ENCODE peak calls at places on chromosomes 13 and 19, in four cellular contexts. One of them, this sample, is unnamed. For H3K4me1, the result is how much of the 10 kb centered on the place peaks cover.

GRCh38 chr19:6427131-6427530 is 2.5 kb upstream of the KHSRP start:
- DNase-seq in CD8-positive, alpha-beta memory T cell: no peak
- DNase-seq in neuronal stem cell: no peak
- DNase-seq in aorta: no peak
- DNase-seq in this sample: no peak

GRCh38 chr19:3982701-3983541 is 2.3 kb downstream of the EEF2 start:
- DNase-seq in CD8-positive, alpha-beta memory T cell: no peak
- DNase-seq in neuronal stem cell: no peak
- DNase-seq in aorta: no peak
- DNase-seq in this sample: no peak

GRCh38 chr13:97283888-97284287 is 61.8 kb downstream of the MBNL2 start:
- DNase-seq in CD8-positive, alpha-beta memory T cell: no peak
- DNase-seq in neuronal stem cell: no peak
- DNase-seq in aorta: no peak
- DNase-seq in this sample: no peak

GRCh38 chr13:70844391-70845108 is 736.3 kb upstream of the KLHL1 start:
- DNase-seq in CD8-positive, alpha-beta memory T cell: no peak
- DNase-seq in neuronal stem cell: no peak
- DNase-seq in aorta: no peak
- DNase-seq in this sample: no peak

GRCh38 chr13:112686987-112687386 is 2.9 kb upstream of the ATP11A start:
- DNase-seq in CD8-positive, alpha-beta memory T cell: no peak
- DNase-seq in neuronal stem cell: no peak
- DNase-seq in aorta: peak
- DNase-seq in this sample: no peak

GRCh38 chr13:94344126-94344863 is 135.2 kb downstream of the DCT start:
- DNase-seq in CD8-positive, alpha-beta memory T cell: no peak
- DNase-seq in neuronal stem cell: no peak
- DNase-seq in aorta: no peak
- DNase-seq in this sample: no peak

GRCh38 chr19:20247016-20247683 is 80.1 kb downstream of the ZNF486 start:
- DNase-seq in CD8-positive, alpha-beta memory T cell: no peak
- DNase-seq in neuronal stem cell: peak
- DNase-seq in aorta: no peak
- DNase-seq in this sample: no peak

GRCh38 chr13:66040506-66040905 is 1189.6 kb downstream of the PCDH9 start:
- DNase-seq in CD8-positive, alpha-beta memory T cell: no peak
- DNase-seq in neuronal stem cell: no peak
- DNase-seq in aorta: no peak
- DNase-seq in this sample: no peak

GRCh38 chr13:91346848-91347211 is 657 bp upstream of the MIR17HG start:
- DNase-seq in CD8-positive, alpha-beta memory T cell: peak
- DNase-seq in neuronal stem cell: peak
- DNase-seq in aorta: no peak
- DNase-seq in this sample: peak

GRCh38 chr19:34075661-34076091 is 96.6 kb upstream of the LSM14A start:
- DNase-seq in CD8-positive, alpha-beta memory T cell: no peak
- DNase-seq in neuronal stem cell: no peak
- DNase-seq in aorta: no peak
- DNase-seq in this sample: no peak

GRCh38 chr13:45564108-45564507 is 51.4 kb downstream of the ERICH6B start:
- DNase-seq in CD8-positive, alpha-beta memory T cell: no peak
- DNase-seq in neuronal stem cell: peak
- DNase-seq in aorta: no peak
- DNase-seq in this sample: no peak

GRCh38 chr19:1410136-1410786 is 2.9 kb downstream of the DAZAP1 start:
- DNase-seq in CD8-positive, alpha-beta memory T cell: no peak
- DNase-seq in neuronal stem cell: no peak
- DNase-seq in aorta: no peak
- DNase-seq in this sample: no peak

DNA sequence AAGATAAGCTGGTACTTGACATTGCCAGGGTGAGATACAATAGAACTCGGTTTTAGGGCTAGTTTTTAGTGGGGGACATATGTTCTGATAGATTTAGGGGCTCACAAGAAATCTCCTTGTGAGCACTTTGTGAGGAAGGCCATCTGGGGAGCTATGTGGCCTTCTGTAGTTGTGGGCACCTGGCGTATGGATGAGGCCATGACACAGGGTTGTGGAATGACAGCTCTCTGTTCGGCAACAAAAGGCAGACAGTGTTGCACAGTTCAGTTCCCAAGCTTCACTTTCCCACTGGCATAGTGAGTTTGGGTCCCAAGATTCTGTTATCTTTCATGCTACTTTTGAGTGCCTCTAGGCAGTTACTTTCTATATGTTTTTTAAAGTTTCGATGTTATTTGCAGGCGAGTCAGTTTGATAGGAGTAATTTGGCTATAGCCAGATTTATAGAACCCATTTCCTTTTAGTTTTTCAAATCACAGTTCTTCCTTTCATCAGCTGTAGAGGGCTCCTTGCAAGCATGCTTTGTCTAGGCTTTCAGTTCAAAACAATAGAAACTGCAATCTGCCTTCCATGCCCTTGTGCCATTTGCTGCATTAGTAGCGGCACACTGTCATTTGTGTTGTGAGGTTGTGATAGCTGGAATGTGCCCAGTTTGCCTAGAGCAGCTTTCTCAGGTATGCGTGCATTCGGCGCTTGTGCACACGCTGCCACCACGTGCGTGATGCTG is 70.6 kb upstream of the TEX29 start:
- DNase-seq in CD8-positive, alpha-beta memory T cell: no peak
- DNase-seq in neuronal stem cell: no peak
- DNase-seq in aorta: no peak
- DNase-seq in this sample: no peak
- H3K4me1 ChIP-seq in CD8-positive, alpha-beta memory T cell: under half
- H3K4me1 ChIP-seq in neuronal stem cell: under half
- H3K4me1 ChIP-seq in aorta: under half
- H3K4me1 ChIP-seq in this sample: under half

DNA sequence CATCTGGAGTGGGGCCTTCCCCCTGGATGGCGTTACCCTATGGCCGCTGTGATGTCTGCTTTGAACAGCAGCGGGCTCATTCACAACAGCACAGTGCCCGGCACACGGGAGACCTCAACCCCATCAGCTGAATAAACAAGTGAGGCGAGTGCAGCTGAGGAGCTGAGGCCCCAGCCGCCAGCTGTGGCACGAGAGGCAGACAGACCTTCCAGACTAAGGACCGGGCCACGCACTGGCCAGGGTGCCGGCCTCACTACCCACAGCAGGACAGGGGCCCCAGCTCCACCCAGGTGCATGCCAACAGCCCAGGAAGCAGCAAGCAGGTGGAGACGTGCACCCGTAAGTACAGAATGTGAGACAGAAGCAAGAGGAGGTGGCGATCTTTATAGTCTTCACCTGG is 39.6 kb downstream of the STK24 start:
- DNase-seq in CD8-positive, alpha-beta memory T cell: no peak
- DNase-seq in neuronal stem cell: no peak
- DNase-seq in aorta: no peak
- DNase-seq in this sample: no peak
- H3K4me1 ChIP-seq in CD8-positive, alpha-beta memory T cell: half or more
- H3K4me1 ChIP-seq in neuronal stem cell: under half
- H3K4me1 ChIP-seq in aorta: under half
- H3K4me1 ChIP-seq in this sample: under half

GRCh38 chr19:35689836-35690235 is 14.5 kb upstream of the ZBTB32 start:
- DNase-seq in CD8-positive, alpha-beta memory T cell: no peak
- DNase-seq in neuronal stem cell: no peak
- DNase-seq in aorta: no peak
- DNase-seq in this sample: no peak
- H3K4me1 ChIP-seq in CD8-positive, alpha-beta memory T cell: under half
- H3K4me1 ChIP-seq in neuronal stem cell: under half
- H3K4me1 ChIP-seq in aorta: under half
- H3K4me1 ChIP-seq in this sample: under half

GRCh38 chr13:43936630-43937029 is 56.9 kb downstream of the LACC1 start:
- DNase-seq in CD8-positive, alpha-beta memory T cell: no peak
- DNase-seq in neuronal stem cell: no peak
- DNase-seq in aorta: no peak
- DNase-seq in this sample: no peak
- H3K4me1 ChIP-seq in CD8-positive, alpha-beta memory T cell: under half
- H3K4me1 ChIP-seq in neuronal stem cell: under half
- H3K4me1 ChIP-seq in aorta: under half
- H3K4me1 ChIP-seq in this sample: under half